ENCODE peak calls at places on chromosomes 5 and 9, in ten cellular contexts. S, E, R, W, N, B, K, M, F and O are unnamed samples.

GRCh38 chr5:81856948-81857928 is 106.3 kb upstream of the SSBP2 start:
- DNase-seq in S (peak; percentile 70), E (no peak), B (peak; percentile 79), W (no peak), K (no peak), F (no peak), R (no peak), N (peak; percentile 79), M (peak; percentile 20), O (no peak)

GRCh38 chr5:150278046-150278760 is 11.4 kb downstream of the CAMK2A start:
- DNase-seq in W (no peak), E (no peak), B (no peak), N (no peak), R (peak; percentile 42), F (no peak), K (no peak), S (no peak), M (no peak), O (no peak)

GRCh38 chr5:41510176-41510831 is at the start of gene PLCXD3:
- DNase-seq in N (peak; percentile 67), R (peak; percentile 3), E (no peak), B (peak; percentile 65), M (peak; percentile 11), S (no peak), W (no peak), F (no peak), K (peak; percentile 32), O (no peak)

GRCh38 chr9:7298123-7298522 is 501.5 kb downstream of the DMAC1 start:
- DNase-seq in S (no peak), N (no peak), F (no peak), B (no peak), W (peak; percentile 73), M (no peak), K (no peak), E (no peak), R (no peak), O (peak; percentile 69)

GRCh38 chr5:136620016-136620419 is 254.7 kb upstream of the TRPC7 start:
- DNase-seq in K (no peak), M (no peak), E (no peak), B (no peak), R (peak; percentile 75), N (no peak), S (no peak), W (no peak), F (no peak), O (no peak)

GRCh38 chr5:886716-887325 is 5.8 kb downstream of the BRD9 start:
- DNase-seq in W (no peak), S (peak; percentile 55), E (no peak), R (no peak), B (no peak), K (no peak), M (no peak), N (no peak), F (no peak), O (no peak)

GRCh38 chr9:126927419-126927818 is 12.8 kb downstream of the RALGPS1 start:
- DNase-seq in N (no peak), K (no peak), M (no peak), S (no peak), R (no peak), W (no peak), B (no peak), F (no peak), E (no peak), O (no peak)

GRCh38 chr5:138653502-138653901 is 78.3 kb upstream of the HSPA9 start:
- DNase-seq in S (no peak), N (no peak), W (no peak), R (peak; percentile 32), B (peak; percentile 8), M (peak; percentile 20), E (no peak), K (no peak), F (no peak), O (no peak)

GRCh38 chr9:114889802-114890224 is 40.6 kb downstream of the TNFSF8 start:
- DNase-seq in M (peak; percentile 22), K (no peak), E (no peak), S (no peak), N (peak; percentile 79), W (no peak), F (no peak), R (no peak), B (peak; percentile 62), O (no peak)

GRCh38 chr5:132747064-132747692 is at the start of gene CCNI2:
- DNase-seq in M (no peak), K (peak; percentile 65), E (no peak), R (peak; percentile 44), B (peak; percentile 82), W (peak; percentile 73), S (no peak), N (peak; percentile 75), F (peak; percentile 72), O (peak; percentile 76)

GRCh38 chr9:93621922-93622321 is 45.5 kb downstream of the PHF2 start:
- DNase-seq in S (no peak), N (no peak), E (no peak), R (no peak), K (no peak), M (no peak), B (no peak), W (no peak), F (no peak), O (no peak)

GRCh38 chr5:142447887-142448286 is 123.1 kb upstream of the SPRY4 start:
- DNase-seq in F (no peak), S (no peak), R (no peak), M (no peak), W (no peak), K (no peak), B (no peak), N (no peak), E (no peak), O (no peak)

GRCh38 chr9:70013598-70014196 is 30.0 kb upstream of the MAMDC2 start:
- DNase-seq in N (no peak), W (no peak), B (no peak), K (no peak), S (no peak), E (peak; percentile 71), R (peak; percentile 56), M (peak; percentile 73), F (no peak), O (no peak)

GRCh38 chr5:157719231-157719630 is 12.0 kb upstream of the THG1L start:
- DNase-seq in M (no peak), E (no peak), K (no peak), N (no peak), R (no peak), F (no peak), B (no peak), W (no peak), S (no peak), O (no peak)

GRCh38 chr9:92962846-92963245 is 15.5 kb downstream of the FGD3 start:
- DNase-seq in N (peak; percentile 22), F (no peak), S (peak; percentile 16), B (no peak), W (no peak), M (no peak), K (no peak), E (no peak), R (no peak), O (no peak)